ENCODE peak calls at places on chromosomes 7 and 10, in four cellular contexts. X is SK-N-SH, H is K562, K is HepG2. F is an unnamed sample. For H3K4me1, the result is how much of the 10 kb centered on the place peaks cover.

GRCh38 chr10:112639291-112639690 is 192.3 kb downstream of the VTI1A start:
- DNase-seq in X (no peak), H (no peak), K (no peak), F (no peak)

GRCh38 chr7:50101873-50102272 is 8.8 kb upstream of the ZPBP start:
- DNase-seq in X (no peak), H (no peak), K (no peak), F (no peak)

GRCh38 chr7:105760549-105761447 is 115.6 kb downstream of the ATXN7L1 start:
- DNase-seq in X (no peak), H (no peak), K (no peak), F (no peak)

GRCh38 chr7:70042533-70042932 is 444.3 kb downstream of the AUTS2 start:
- DNase-seq in X (peak), H (no peak), K (no peak), F (no peak)

GRCh38 chr7:69399038-69399800 is 199.1 kb upstream of the AUTS2 start:
- DNase-seq in X (peak), H (no peak), K (no peak), F (no peak)

GRCh38 chr10:61981460-61981859 is 80.0 kb downstream of the ARID5B start:
- DNase-seq in X (no peak), H (no peak), K (no peak), F (no peak)

GRCh38 chr7:130369110-130369711 is 11.1 kb upstream of the CPA1 start:
- DNase-seq in X (peak), H (no peak), K (peak), F (no peak)

GRCh38 chr7:120160166-120160565 is 112.8 kb upstream of the KCND2 start:
- DNase-seq in X (no peak), H (no peak), K (no peak), F (no peak)

GRCh38 chr7:4416436-4417092 is 265.5 kb upstream of the FOXK1 start:
- DNase-seq in X (peak), H (peak), K (no peak), F (no peak)

GRCh38 chr7:41134242-41134872 is 568.5 kb downstream of the INHBA start:
- DNase-seq in X (no peak), H (no peak), K (no peak), F (no peak)

GRCh38 chr7:88218836-88219605 is 817 bp downstream of the SRI start:
- DNase-seq in X (peak), H (peak), K (no peak), F (no peak)

GRCh38 chr7:154519229-154519628 is 467.0 kb downstream of the DPP6 start:
- DNase-seq in X (peak), H (no peak), K (no peak), F (no peak)

GRCh38 chr7:127632276-127632910 is 14.5 kb upstream of the PAX4 start:
- DNase-seq in X (no peak), H (no peak), K (no peak), F (no peak)

DNA sequence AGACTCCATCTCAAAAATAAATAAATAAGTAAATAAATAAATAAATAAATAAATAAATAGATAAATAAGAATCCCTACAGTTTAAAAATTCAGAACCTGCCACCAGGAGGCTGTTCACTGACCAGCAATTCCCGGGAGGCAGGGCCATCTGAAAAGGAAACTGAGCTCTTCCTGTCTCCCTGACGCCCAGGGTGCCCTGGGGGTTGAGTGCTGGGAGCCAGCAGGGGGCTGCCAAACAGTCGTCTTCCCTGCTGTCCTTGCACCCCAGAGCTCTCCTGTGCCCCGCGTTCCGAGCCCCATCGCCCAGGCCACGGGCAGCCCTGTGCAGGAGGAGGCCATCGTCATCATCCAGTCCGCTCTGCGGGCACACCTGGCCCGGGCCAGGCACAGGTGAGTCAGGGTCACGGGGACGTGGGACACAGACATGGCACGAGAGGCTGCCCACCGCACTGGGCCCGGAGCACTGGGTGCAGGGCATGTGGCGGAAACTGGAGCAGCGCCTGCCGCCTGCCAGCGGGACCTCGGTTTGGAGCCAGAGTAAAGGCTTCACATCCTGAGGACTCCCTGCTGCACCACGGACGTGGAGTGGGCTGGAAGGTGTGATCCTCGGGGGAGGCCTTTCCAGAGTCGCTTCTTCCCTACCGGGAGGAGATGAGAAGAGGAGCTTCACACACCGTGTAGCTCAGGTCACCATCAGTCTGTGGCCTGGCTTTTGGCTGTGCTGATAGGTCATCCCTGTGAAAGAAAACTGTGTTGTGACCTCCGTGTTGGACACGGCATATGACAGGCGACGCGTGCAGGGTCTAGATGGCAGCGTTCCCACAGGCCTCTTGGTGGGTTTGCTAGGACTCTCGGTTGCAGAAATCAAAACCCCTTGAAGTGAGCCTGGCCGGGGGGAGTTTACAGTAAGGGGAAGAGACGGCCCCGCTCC is 25.9 kb upstream of the TTYH3 start:
- DNase-seq in X (peak), H (no peak), K (no peak), F (no peak)
- H3K4me1 ChIP-seq in X (under half), H (under half), K (under half), F (under half)

GRCh38 chr10:95244152-95244551 is 46.7 kb downstream of the PDLIM1 start:
- DNase-seq in X (no peak), H (no peak), K (no peak), F (no peak)

GRCh38 chr10:95243318-95243617 is 47.5 kb downstream of the PDLIM1 start:
- DNase-seq in X (no peak), H (no peak), K (no peak), F (no peak)

GRCh38 chr10:95241533-95241932 is 47.5 kb downstream of the ACSM6 start:
- DNase-seq in X (no peak), H (no peak), K (no peak), F (no peak)

GRCh38 chr10:95240811-95241210 is 46.8 kb downstream of the ACSM6 start:
- DNase-seq in X (no peak), H (no peak), K (no peak), F (no peak)

GRCh38 chr10:95242581-95243317 is 48.1 kb downstream of the PDLIM1 start:
- DNase-seq in X (peak), H (peak), K (peak), F (no peak)
- TF ChIP-seq ELF1 in X (no peak), H (no peak), K (no peak), F (no peak)

GRCh38 chr10:1452777-1453176 is 284.5 kb downstream of the ADARB2 start:
- DNase-seq in X (no peak), H (no peak), K (no peak), F (no peak)

GRCh38 chr10:1454428-1454827 is 282.9 kb downstream of the ADARB2 start:
- DNase-seq in X (no peak), H (no peak), K (no peak), F (no peak)

GRCh38 chr10:1451362-1451888 is 285.9 kb downstream of the ADARB2 start:
- DNase-seq in X (no peak), H (no peak), K (no peak), F (no peak)

GRCh38 chr10:1449806-1450205 is 287.5 kb downstream of the ADARB2 start:
- DNase-seq in X (peak), H (no peak), K (no peak), F (no peak)

GRCh38 chr10:1454964-1455363 is 282.4 kb downstream of the ADARB2 start:
- DNase-seq in X (no peak), H (no peak), K (no peak), F (no peak)
- TF ChIP-seq SIN3A in X (no peak), H (no peak), K (no peak), F (no peak)

GRCh38 chr10:110919349-110919931 is at the start of gene SHOC2:
- DNase-seq in X (peak), H (peak), K (no peak), F (no peak)
- H3K4me1 ChIP-seq in X (under half), H (under half), K (under half), F (under half)

GRCh38 chr10:70222340-70222794 is 10.9 kb downstream of the PPA1 start:
- DNase-seq in X (no peak), H (no peak), K (no peak), F (peak)
- TF ChIP-seq ELF1 in X (no peak), H (no peak), K (no peak), F (no peak)

GRCh38 chr7:6288270-6288860 is 15.9 kb upstream of the CYTH3 start:
- DNase-seq in X (no peak), H (no peak), K (no peak), F (no peak)
- TF ChIP-seq SIN3A in X (no peak), H (no peak), K (no peak), F (no peak)

GRCh38 chr10:101322266-101323151 is 31.5 kb upstream of the BTRC start:
- DNase-seq in X (peak), H (no peak), K (no peak), F (no peak)
- H3K4me1 ChIP-seq in X (under half), H (under half), K (under half), F (under half)